ENCODE peak calls at places on chromosome 12, in six cellular contexts. W is fibroblast of lung; K is activated naive CD4-positive, alpha-beta T cell; Q is ovary; C is AG20443; H is CD4-positive, alpha-beta T cell. G is an unnamed sample.

GRCh38 chr12:6845395-6845794 is 4.7 kb downstream of the GNB3 start:
- DNase-seq in W (no peak), H (no peak), C (no peak), Q (no peak), K (no peak), G (no peak)

GRCh38 chr12:6047249-6048227 is 76.9 kb downstream of the VWF start:
- DNase-seq in C (peak), W (peak), H (no peak), K (no peak), Q (no peak), G (no peak)

GRCh38 chr12:57890191-57891120 is 43.9 kb upstream of the CTDSP2 start:
- DNase-seq in Q (no peak), C (no peak), H (no peak), K (no peak), W (peak), G (no peak)

GRCh38 chr12:121602766-121603165 is 21.9 kb upstream of the KDM2B start:
- DNase-seq in C (no peak), W (no peak), Q (no peak), H (no peak), K (no peak), G (no peak)

GRCh38 chr12:106722854-106723253 is 51.6 kb upstream of the RIC8B start:
- DNase-seq in C (no peak), K (no peak), H (no peak), W (no peak), Q (no peak), G (no peak)

GRCh38 chr12:128088926-128089325 is 178.0 kb upstream of the TMEM132C start:
- DNase-seq in K (no peak), W (no peak), C (no peak), H (no peak), Q (no peak), G (no peak)

GRCh38 chr12:29238822-29239291 is 89.8 kb downstream of the FAR2 start:
- DNase-seq in K (no peak), Q (no peak), H (no peak), C (no peak), W (peak), G (no peak)

GRCh38 chr12:110579239-110579888 is 3.8 kb downstream of the PPTC7 start:
- DNase-seq in K (no peak), Q (no peak), C (no peak), H (no peak), W (no peak), G (no peak)

GRCh38 chr12:123270380-123271181 is 1.1 kb downstream of the CDK2AP1 start:
- DNase-seq in H (peak), W (peak), K (no peak), Q (peak), C (peak), G (no peak)

GRCh38 chr12:113196996-113197395 is 11.5 kb downstream of the RITA1 start:
- DNase-seq in W (peak), Q (peak), K (no peak), H (peak), C (peak), G (peak)

GRCh38 chr12:97426485-97427116 is 36.0 kb upstream of the RMST start:
- DNase-seq in H (no peak), W (no peak), C (no peak), K (no peak), Q (no peak), G (no peak)

GRCh38 chr12:54379401-54380201 is 4.9 kb downstream of the ZNF385A start:
- DNase-seq in Q (peak), W (peak), C (peak), K (peak), H (peak), G (peak)

GRCh38 chr12:54021432-54022013 is 6.7 kb upstream of the HOXC6 start:
- DNase-seq in H (no peak), K (no peak), C (no peak), W (no peak), Q (peak), G (no peak)

GRCh38 chr12:68236421-68237059 is 10.9 kb upstream of the IL26 start:
- DNase-seq in K (no peak), H (peak), Q (no peak), W (no peak), C (no peak), G (no peak)

GRCh38 chr12:31278445-31279242 is 47.3 kb downstream of the SINHCAF start:
- DNase-seq in K (no peak), C (no peak), H (no peak), W (no peak), Q (no peak), G (no peak)

GRCh38 chr12:89825591-89826449 is 117.2 kb upstream of the ATP2B1 start:
- DNase-seq in H (no peak), Q (no peak), K (no peak), W (peak), C (peak), G (no peak)

GRCh38 chr12:93550748-93551611 is 21.5 kb upstream of the SOCS2 start:
- DNase-seq in H (no peak), C (no peak), Q (no peak), W (peak), K (no peak), G (no peak)

GRCh38 chr12:104636496-104636895 is 179.7 kb downstream of the CHST11 start:
- DNase-seq in C (no peak), K (no peak), H (no peak), W (no peak), Q (no peak), G (no peak)